ENCODE peak calls at places on chromosomes 1 and 21, in eight cellular contexts. V is mammary epithelial cell, L is mesendoderm, K is HepG2, Z is GM23338, C is fibroblast of lung, F is MM.1S, W is H1. U is an unnamed sample. For H3K79me2, the result is how much of the 10 kb centered on the place peaks cover.

GRCh38 chr1:82994866-82995370 is 1004.0 kb downstream of the TTLL7 start:
- DNase-seq in V (no peak), L (no peak), K (no peak), Z (no peak), C (no peak), F (no peak), W (no peak), U (no peak)

GRCh38 chr1:86852289-86852688 is 61.6 kb downstream of the SELENOF start:
- DNase-seq in V (no peak), L (no peak), K (no peak), Z (no peak), C (no peak), F (no peak), W (no peak), U (no peak)

GRCh38 chr21:45303111-45303615 is 15.5 kb upstream of the POFUT2 start:
- DNase-seq in V (no peak), L (no peak), K (no peak), Z (no peak), C (no peak), F (no peak), W (no peak), U (no peak)

GRCh38 chr1:219066098-219066497 is 107.6 kb upstream of the LYPLAL1 start:
- DNase-seq in V (no peak), L (no peak), K (no peak), Z (no peak), C (no peak), F (no peak), W (no peak), U (no peak)

GRCh38 chr21:14773777-14774345 is 227.7 kb upstream of the SAMSN1 start:
- DNase-seq in V (peak), L (peak), K (peak), Z (peak), C (no peak), F (peak), W (peak), U (no peak)

GRCh38 chr1:155184351-155184811 is 10.7 kb downstream of the TRIM46 start:
- DNase-seq in V (no peak), L (no peak), K (no peak), Z (no peak), C (no peak), F (no peak), W (no peak), U (no peak)

GRCh38 chr1:41648230-41648629 is 163.7 kb upstream of the EDN2 start:
- DNase-seq in V (no peak), L (no peak), K (no peak), Z (no peak), C (no peak), F (no peak), W (no peak), U (no peak)

GRCh38 chr1:246170574-246171261 is 336.4 kb downstream of the SMYD3 start:
- DNase-seq in V (no peak), L (no peak), K (no peak), Z (no peak), C (no peak), F (no peak), W (no peak), U (no peak)

GRCh38 chr1:214425723-214426419 is 125.5 kb downstream of the PTPN14 start:
- DNase-seq in V (no peak), L (no peak), K (no peak), Z (no peak), C (peak), F (no peak), W (no peak), U (no peak)

GRCh38 chr21:38477241-38477640 is 21.0 kb downstream of the ERG start:
- DNase-seq in V (no peak), L (no peak), K (no peak), Z (no peak), C (peak), F (peak), W (no peak), U (no peak)

GRCh38 chr1:77642196-77642595 is 40.3 kb downstream of the ZZZ3 start:
- DNase-seq in V (no peak), L (no peak), K (no peak), Z (no peak), C (peak), F (no peak), W (no peak), U (no peak)

GRCh38 chr1:205528887-205529825 is 24.7 kb downstream of the CDK18 start:
- DNase-seq in V (peak), L (peak), K (no peak), Z (peak), C (peak), F (peak), W (peak), U (peak)

GRCh38 chr1:184882649-184883303 is 91.5 kb downstream of the NIBAN1 start:
- DNase-seq in V (no peak), L (no peak), K (no peak), Z (peak), C (peak), F (no peak), W (no peak), U (no peak)

GRCh38 chr1:205920861-205921558 is 22.2 kb downstream of the SLC26A9 start:
- DNase-seq in V (no peak), L (no peak), K (no peak), Z (no peak), C (no peak), F (no peak), W (no peak), U (no peak)

GRCh38 chr1:110240476-110241210 is 30.5 kb downstream of the KCNC4 start:
- DNase-seq in V (no peak), L (no peak), K (no peak), Z (no peak), C (no peak), F (no peak), W (no peak), U (no peak)

GRCh38 chr21:38349111-38349746 is 92.4 kb downstream of the KCNJ15 start:
- DNase-seq in V (no peak), L (no peak), K (no peak), Z (no peak), C (peak), F (no peak), W (no peak), U (no peak)

GRCh38 chr1:108877858-108878257 is 1.1 kb downstream of the GPSM2 start:
- DNase-seq in V (no peak), L (peak), K (no peak), Z (no peak), C (peak), F (no peak), W (no peak), U (no peak)

GRCh38 chr1:44820328-44820944 is 12.1 kb downstream of the BTBD19 start:
- DNase-seq in V (no peak), L (no peak), K (no peak), Z (no peak), C (no peak), F (no peak), W (no peak), U (no peak)

GRCh38 chr1:88730995-88731394 is 46.9 kb downstream of the PKN2 start:
- DNase-seq in V (no peak), L (no peak), K (no peak), Z (no peak), C (no peak), F (no peak), W (no peak), U (no peak)

GRCh38 chr1:220787069-220787614 is 429 bp downstream of the MTARC1 start:
- DNase-seq in V (peak), L (peak), K (peak), Z (peak), C (no peak), F (peak), W (peak), U (peak)

GRCh38 chr1:95584315-95584714 is 350.3 kb downstream of the RWDD3 start:
- DNase-seq in V (peak), L (no peak), K (no peak), Z (no peak), C (no peak), F (no peak), W (no peak), U (no peak)

GRCh38 chr1:28354121-28354520 is 15.4 kb upstream of the PHACTR4 start:
- DNase-seq in V (peak), L (no peak), K (no peak), Z (no peak), C (peak), F (no peak), W (no peak), U (peak)

GRCh38 chr1:204426474-204426873 is 14.9 kb upstream of the PPP1R15B start:
- DNase-seq in V (no peak), L (no peak), K (no peak), Z (no peak), C (no peak), F (no peak), W (no peak), U (no peak)

GRCh38 chr1:172180886-172181285 is 239.6 kb upstream of the C1orf105 start:
- DNase-seq in V (peak), L (no peak), K (no peak), Z (peak), C (peak), F (peak), W (no peak), U (no peak)

GRCh38 chr1:216805233-216805632 is 82.0 kb upstream of the ESRRG start:
- DNase-seq in V (peak), L (peak), K (no peak), Z (no peak), C (no peak), F (no peak), W (no peak), U (no peak)

GRCh38 chr21:27275294-27275927 is 308.5 kb upstream of the ADAMTS5 start:
- DNase-seq in V (peak), L (no peak), K (no peak), Z (no peak), C (peak), F (no peak), W (no peak), U (no peak)

GRCh38 chr1:48776400-48777218 is at the start of gene BEND5:
- DNase-seq in V (no peak), L (peak), K (no peak), Z (peak), C (peak), F (no peak), W (peak), U (no peak)

GRCh38 chr1:2110738-2111673 is 60.8 kb downstream of the PRKCZ start:
- DNase-seq in V (no peak), L (no peak), K (no peak), Z (no peak), C (no peak), F (no peak), W (no peak), U (no peak)

GRCh38 chr1:226125097-226125630 is 61.4 kb downstream of the ACBD3 start:
- DNase-seq in V (peak), L (peak), K (peak), Z (peak), C (peak), F (peak), W (peak), U (peak)

GRCh38 chr1:243264718-243265117 is 8.9 kb downstream of the SDCCAG8 start:
- DNase-seq in V (peak), L (peak), K (no peak), Z (no peak), C (peak), F (no peak), W (no peak), U (no peak)

GRCh38 chr1:235933483-235934116 is 66.9 kb upstream of the LYST start:
- DNase-seq in V (no peak), L (no peak), K (no peak), Z (no peak), C (no peak), F (no peak), W (no peak), U (no peak)

GRCh38 chr1:155277896-155278688 is 829 bp downstream of the HCN3 start:
- DNase-seq in V (peak), L (peak), K (peak), Z (peak), C (peak), F (peak), W (peak), U (peak)

DNA sequence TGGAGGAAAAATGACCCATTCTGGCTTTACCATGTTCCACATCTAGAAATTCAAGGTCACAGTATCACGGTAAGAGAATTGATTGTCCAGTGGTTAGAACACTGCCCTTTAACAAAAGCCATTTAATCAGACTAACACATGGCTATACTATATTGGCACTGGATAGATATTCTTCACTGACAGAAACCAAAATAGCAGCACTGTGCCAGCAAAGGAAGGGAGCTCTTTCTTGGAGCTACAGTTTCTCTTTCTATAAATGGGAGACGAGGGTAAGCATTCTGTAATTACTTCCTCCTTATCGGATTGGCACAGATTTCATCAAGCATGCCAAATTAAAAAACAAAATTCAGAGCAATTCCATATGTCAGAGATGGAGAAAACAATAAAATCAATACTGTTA is 115.7 kb upstream of the CACYBP start:
- DNase-seq in V (no peak), L (no peak), K (no peak), Z (no peak), C (no peak), F (no peak), W (no peak), U (no peak)
- H3K79me2 ChIP-seq in V (under half), L (under half), K (under half), Z (half or more), C (under half), F (under half), W (half or more), U (under half)

GRCh38 chr1:94538243-94538827 is 3.2 kb downstream of the F3 start:
- DNase-seq in V (peak), L (peak), K (no peak), Z (peak), C (peak), F (no peak), W (no peak), U (peak)
- H3K79me2 ChIP-seq in V (half or more), L (under half), K (under half), Z (under half), C (half or more), F (under half), W (under half), U (half or more)

GRCh38 chr1:4318720-4319119 is 335.7 kb upstream of the AJAP1 start:
- DNase-seq in V (no peak), L (no peak), K (no peak), Z (no peak), C (no peak), F (no peak), W (no peak), U (no peak)
- H3K79me2 ChIP-seq in V (under half), L (under half), K (under half), Z (under half), C (under half), F (under half), W (under half), U (under half)

GRCh38 chr1:202810615-202811295 is at the start of gene PCAT6:
- DNase-seq in V (peak), L (peak), K (peak), Z (peak), C (peak), F (peak), W (peak), U (peak)
- H3K79me2 ChIP-seq in V (under half), L (under half), K (under half), Z (under half), C (under half), F (under half), W (under half), U (under half)